ENCODE peak calls at places on chromosomes 3 and 15, in six cellular contexts. D is ovary, I is tibial nerve, C is pancreas, H is HepG2, P is A549. K is an unnamed sample.

GRCh38 chr3:16151109-16151508 is 23.4 kb upstream of the GALNT15 start:
- DNase-seq in P (no peak), I (peak), C (no peak), D (peak), H (no peak), K (no peak)

GRCh38 chr3:34676431-34676830 is 878.0 kb downstream of the PDCD6IP start:
- DNase-seq in I (no peak), H (no peak), D (no peak), C (no peak), P (no peak), K (no peak)

GRCh38 chr3:195207056-195207455 is 63.9 kb downstream of the XXYLT1 start:
- DNase-seq in P (no peak), H (no peak), C (no peak), D (no peak), I (no peak), K (no peak)

GRCh38 chr15:64443016-64443415 is 17.4 kb upstream of the ZNF609 start:
- DNase-seq in D (no peak), I (no peak), C (no peak), H (no peak), P (no peak), K (no peak)

GRCh38 chr3:195537995-195538394 is 5.1 kb downstream of the PPP1R2 start:
- DNase-seq in C (no peak), H (no peak), P (no peak), D (no peak), I (no peak), K (no peak)

GRCh38 chr15:62889734-62890505 is 152.6 kb upstream of the TPM1 start:
- DNase-seq in H (no peak), C (peak), D (no peak), P (no peak), I (no peak), K (no peak)

GRCh38 chr15:62752687-62753517 is 289.6 kb upstream of the TPM1 start:
- DNase-seq in D (no peak), I (no peak), P (no peak), H (no peak), C (no peak), K (peak)

GRCh38 chr3:67113802-67114407 is 115.8 kb downstream of the KBTBD8 start:
- DNase-seq in P (peak), H (peak), D (peak), I (peak), C (peak), K (peak)

GRCh38 chr3:102896851-102897621 is 462.2 kb downstream of the ZPLD1 start:
- DNase-seq in D (no peak), I (no peak), C (no peak), H (no peak), P (no peak), K (no peak)

GRCh38 chr3:134847349-134847748 is 52.3 kb downstream of the EPHB1 start:
- DNase-seq in I (no peak), D (no peak), P (no peak), C (no peak), H (no peak), K (no peak)

GRCh38 chr3:129547241-129547640 is 4.3 kb downstream of the H1-8 start:
- DNase-seq in D (no peak), H (no peak), P (no peak), I (no peak), C (no peak), K (no peak)

GRCh38 chr3:53180305-53181023 is 19.5 kb downstream of the PRKCD start:
- DNase-seq in D (no peak), P (no peak), C (no peak), H (no peak), I (no peak), K (no peak)
- TF ChIP-seq CTCF in D (no peak), P (no peak), C (no peak), H (no peak), I (no peak), K (no peak)

DNA sequence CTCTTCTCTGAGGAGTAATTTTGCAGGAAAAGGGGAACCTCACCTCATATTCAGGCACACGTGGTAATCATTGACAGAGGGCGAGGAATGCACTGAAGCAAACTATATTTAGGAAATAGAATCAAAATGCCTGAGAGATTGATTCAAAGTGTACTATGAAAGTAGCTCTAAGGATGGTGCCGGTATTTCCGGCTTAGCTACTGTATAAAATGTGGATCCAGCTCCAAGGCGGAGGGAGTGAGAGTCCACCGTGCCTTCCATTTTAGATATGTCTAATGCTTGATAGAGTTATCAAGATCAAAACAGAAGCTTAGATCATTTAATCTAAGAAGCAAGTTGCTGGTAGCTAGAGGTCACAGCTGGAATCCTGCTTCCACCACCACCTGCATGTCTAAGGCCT is 33.0 kb downstream of the GOLIM4 start:
- DNase-seq in I (no peak), H (no peak), C (no peak), P (no peak), D (no peak), K (no peak)
- H3K27ac ChIP-seq in I (no peak), H (no peak), C (peak), P (no peak), D (no peak), K (no peak)

GRCh38 chr15:80695911-80696651 is 971 bp downstream of the ABHD17C start:
- DNase-seq in C (peak), I (no peak), D (peak), P (peak), H (peak), K (peak)
- TF ChIP-seq CTCF in C (no peak), I (no peak), D (no peak), P (peak), H (peak), K (peak)

GRCh38 chr15:31304736-31305365 is 21.8 kb upstream of the KLF13 start:
- DNase-seq in D (no peak), C (no peak), I (no peak), H (no peak), P (no peak), K (no peak)
- H3K27ac ChIP-seq in D (no peak), C (no peak), I (no peak), H (no peak), P (no peak), K (no peak)

K was measured in foreskin keratinocyte.